ENCODE peak calls at places on chromosomes 13 and 19, in eight cellular contexts. One of them, this sample, is unnamed.

GRCh38 chr19:7983995-7984837 is 21.2 kb downstream of the ELAVL1 start:
- DNase-seq in T-helper 9 cell: no peak
- DNase-seq in COR-L47: no peak
- DNase-seq in AG04450: no peak
- DNase-seq in hepatocyte: no peak
- DNase-seq in BE2C: no peak
- DNase-seq in breast epithelium: peak
- DNase-seq in B cell: no peak
- DNase-seq in this sample: no peak

GRCh38 chr13:20460744-20461143 is 64.9 kb downstream of the CRYL1 start:
- DNase-seq in breast epithelium: no peak
- DNase-seq in B cell: no peak
- DNase-seq in T-helper 9 cell: no peak
- DNase-seq in hepatocyte: no peak
- DNase-seq in COR-L47: no peak
- DNase-seq in BE2C: no peak
- DNase-seq in AG04450: no peak
- DNase-seq in this sample: no peak

GRCh38 chr13:21344662-21345176 is 114.4 kb downstream of the ZDHHC20 start:
- DNase-seq in B cell: no peak
- DNase-seq in breast epithelium: no peak
- DNase-seq in AG04450: no peak
- DNase-seq in hepatocyte: no peak
- DNase-seq in BE2C: no peak
- DNase-seq in COR-L47: no peak
- DNase-seq in T-helper 9 cell: peak
- DNase-seq in this sample: peak

GRCh38 chr19:14301150-14301549 is 80.1 kb upstream of the ADGRE5 start:
- DNase-seq in B cell: no peak
- DNase-seq in T-helper 9 cell: no peak
- DNase-seq in breast epithelium: no peak
- DNase-seq in AG04450: no peak
- DNase-seq in COR-L47: no peak
- DNase-seq in hepatocyte: no peak
- DNase-seq in BE2C: no peak
- DNase-seq in this sample: no peak

GRCh38 chr13:55500694-55501093 is 1640.0 kb upstream of the PRR20A start:
- DNase-seq in AG04450: no peak
- DNase-seq in T-helper 9 cell: no peak
- DNase-seq in B cell: no peak
- DNase-seq in COR-L47: no peak
- DNase-seq in BE2C: no peak
- DNase-seq in hepatocyte: no peak
- DNase-seq in breast epithelium: no peak
- DNase-seq in this sample: no peak

GRCh38 chr19:3383121-3383722 is 16.8 kb downstream of the NFIC start:
- DNase-seq in BE2C: no peak
- DNase-seq in COR-L47: no peak
- DNase-seq in T-helper 9 cell: no peak
- DNase-seq in AG04450: no peak
- DNase-seq in hepatocyte: no peak
- DNase-seq in B cell: no peak
- DNase-seq in breast epithelium: no peak
- DNase-seq in this sample: no peak

GRCh38 chr19:9836021-9836420 is 903 bp downstream of the PIN1 start:
- DNase-seq in COR-L47: peak
- DNase-seq in B cell: no peak
- DNase-seq in T-helper 9 cell: no peak
- DNase-seq in AG04450: no peak
- DNase-seq in hepatocyte: no peak
- DNase-seq in BE2C: no peak
- DNase-seq in breast epithelium: no peak
- DNase-seq in this sample: no peak

GRCh38 chr13:40553356-40553755 is 113.1 kb downstream of the FOXO1 start:
- DNase-seq in T-helper 9 cell: no peak
- DNase-seq in hepatocyte: no peak
- DNase-seq in B cell: no peak
- DNase-seq in COR-L47: no peak
- DNase-seq in breast epithelium: no peak
- DNase-seq in BE2C: no peak
- DNase-seq in AG04450: no peak
- DNase-seq in this sample: no peak

GRCh38 chr19:2494447-2495129 is 18.7 kb downstream of the GADD45B start:
- DNase-seq in breast epithelium: peak
- DNase-seq in BE2C: peak
- DNase-seq in COR-L47: no peak
- DNase-seq in T-helper 9 cell: peak
- DNase-seq in hepatocyte: peak
- DNase-seq in AG04450: no peak
- DNase-seq in B cell: peak
- DNase-seq in this sample: peak

GRCh38 chr19:17873661-17874422 is 2.1 kb downstream of the SLC5A5 start:
- DNase-seq in T-helper 9 cell: peak
- DNase-seq in B cell: peak
- DNase-seq in COR-L47: no peak
- DNase-seq in BE2C: peak
- DNase-seq in AG04450: no peak
- DNase-seq in hepatocyte: peak
- DNase-seq in breast epithelium: no peak
- DNase-seq in this sample: peak

GRCh38 chr13:82717249-82717648 is 1165.0 kb downstream of the SLITRK1 start:
- DNase-seq in BE2C: no peak
- DNase-seq in B cell: no peak
- DNase-seq in COR-L47: no peak
- DNase-seq in breast epithelium: no peak
- DNase-seq in T-helper 9 cell: no peak
- DNase-seq in AG04450: no peak
- DNase-seq in hepatocyte: no peak
- DNase-seq in this sample: no peak